ENCODE peak calls at places on chromosomes 3 and 15, in five cellular contexts. One of them, this sample, is unnamed.

GRCh38 chr15:42148808-42149492 is 7.5 kb downstream of the PLA2G4F start:
- DNase-seq in heart left ventricle: no peak
- DNase-seq in activated CD4-positive, alpha-beta T cell treated with anti-CD3 and anti-CD28 coated beads, Interleukin-2, amount 10 ng/mL, durations not matched to agents 7 days and 5 days: no peak
- DNase-seq in stromal cell of bone marrow: no peak
- DNase-seq in activated B cell treated with CpG ODN at 0.5 μM for 24 hours: no peak
- DNase-seq in this sample: no peak

GRCh38 chr3:27428446-27428845 is 55.7 kb downstream of the SLC4A7 start:
- DNase-seq in heart left ventricle: no peak
- DNase-seq in activated CD4-positive, alpha-beta T cell treated with anti-CD3 and anti-CD28 coated beads, Interleukin-2, amount 10 ng/mL, durations not matched to agents 7 days and 5 days: no peak
- DNase-seq in stromal cell of bone marrow: peak
- DNase-seq in activated B cell treated with CpG ODN at 0.5 μM for 24 hours: no peak
- DNase-seq in this sample: no peak

GRCh38 chr3:143445118-143445517 is 325.5 kb downstream of the CHST2 start:
- DNase-seq in heart left ventricle: no peak
- DNase-seq in activated CD4-positive, alpha-beta T cell treated with anti-CD3 and anti-CD28 coated beads, Interleukin-2, amount 10 ng/mL, durations not matched to agents 7 days and 5 days: no peak
- DNase-seq in stromal cell of bone marrow: no peak
- DNase-seq in activated B cell treated with CpG ODN at 0.5 μM for 24 hours: no peak
- DNase-seq in this sample: no peak

GRCh38 chr3:139572847-139573672 is 33.5 kb upstream of the RBP1 start:
- DNase-seq in heart left ventricle: no peak
- DNase-seq in activated CD4-positive, alpha-beta T cell treated with anti-CD3 and anti-CD28 coated beads, Interleukin-2, amount 10 ng/mL, durations not matched to agents 7 days and 5 days: no peak
- DNase-seq in stromal cell of bone marrow: no peak
- DNase-seq in activated B cell treated with CpG ODN at 0.5 μM for 24 hours: no peak
- DNase-seq in this sample: no peak

GRCh38 chr3:106119691-106120090 is 250.9 kb upstream of the CBLB start:
- DNase-seq in heart left ventricle: no peak
- DNase-seq in activated CD4-positive, alpha-beta T cell treated with anti-CD3 and anti-CD28 coated beads, Interleukin-2, amount 10 ng/mL, durations not matched to agents 7 days and 5 days: no peak
- DNase-seq in stromal cell of bone marrow: peak
- DNase-seq in activated B cell treated with CpG ODN at 0.5 μM for 24 hours: no peak
- DNase-seq in this sample: no peak

GRCh38 chr3:54731697-54732445 is 196.0 kb downstream of the LRTM1 start:
- DNase-seq in heart left ventricle: no peak
- DNase-seq in activated CD4-positive, alpha-beta T cell treated with anti-CD3 and anti-CD28 coated beads, Interleukin-2, amount 10 ng/mL, durations not matched to agents 7 days and 5 days: no peak
- DNase-seq in stromal cell of bone marrow: no peak
- DNase-seq in activated B cell treated with CpG ODN at 0.5 μM for 24 hours: no peak
- DNase-seq in this sample: no peak

GRCh38 chr15:29799859-29800258 is 22.4 kb downstream of the TJP1 start:
- DNase-seq in heart left ventricle: no peak
- DNase-seq in activated CD4-positive, alpha-beta T cell treated with anti-CD3 and anti-CD28 coated beads, Interleukin-2, amount 10 ng/mL, durations not matched to agents 7 days and 5 days: no peak
- DNase-seq in stromal cell of bone marrow: no peak
- DNase-seq in activated B cell treated with CpG ODN at 0.5 μM for 24 hours: no peak
- DNase-seq in this sample: no peak

GRCh38 chr3:149494022-149494758 is 19.7 kb downstream of the TM4SF4 start:
- DNase-seq in heart left ventricle: peak
- DNase-seq in activated CD4-positive, alpha-beta T cell treated with anti-CD3 and anti-CD28 coated beads, Interleukin-2, amount 10 ng/mL, durations not matched to agents 7 days and 5 days: peak
- DNase-seq in stromal cell of bone marrow: peak
- DNase-seq in activated B cell treated with CpG ODN at 0.5 μM for 24 hours: no peak
- DNase-seq in this sample: peak

GRCh38 chr15:59437777-59438574 is at the start of gene FAM81A:
- DNase-seq in heart left ventricle: peak
- DNase-seq in activated CD4-positive, alpha-beta T cell treated with anti-CD3 and anti-CD28 coated beads, Interleukin-2, amount 10 ng/mL, durations not matched to agents 7 days and 5 days: peak
- DNase-seq in stromal cell of bone marrow: peak
- DNase-seq in activated B cell treated with CpG ODN at 0.5 μM for 24 hours: peak
- DNase-seq in this sample: peak

GRCh38 chr15:90234519-90234988 is 545 bp downstream of the GDPGP1 start:
- DNase-seq in heart left ventricle: no peak
- DNase-seq in activated CD4-positive, alpha-beta T cell treated with anti-CD3 and anti-CD28 coated beads, Interleukin-2, amount 10 ng/mL, durations not matched to agents 7 days and 5 days: no peak
- DNase-seq in stromal cell of bone marrow: no peak
- DNase-seq in activated B cell treated with CpG ODN at 0.5 μM for 24 hours: no peak
- DNase-seq in this sample: no peak

GRCh38 chr3:149968216-149968615 is 2.5 kb downstream of the PFN2 start:
- DNase-seq in heart left ventricle: no peak
- DNase-seq in activated CD4-positive, alpha-beta T cell treated with anti-CD3 and anti-CD28 coated beads, Interleukin-2, amount 10 ng/mL, durations not matched to agents 7 days and 5 days: no peak
- DNase-seq in stromal cell of bone marrow: no peak
- DNase-seq in activated B cell treated with CpG ODN at 0.5 μM for 24 hours: no peak
- DNase-seq in this sample: no peak

GRCh38 chr3:188840290-188840689 is 331.5 kb upstream of the TPRG1 start:
- DNase-seq in heart left ventricle: no peak
- DNase-seq in activated CD4-positive, alpha-beta T cell treated with anti-CD3 and anti-CD28 coated beads, Interleukin-2, amount 10 ng/mL, durations not matched to agents 7 days and 5 days: no peak
- DNase-seq in stromal cell of bone marrow: no peak
- DNase-seq in activated B cell treated with CpG ODN at 0.5 μM for 24 hours: no peak
- DNase-seq in this sample: no peak

GRCh38 chr3:9867106-9867505 is 12.9 kb downstream of the CIDEC start:
- DNase-seq in heart left ventricle: no peak
- DNase-seq in activated CD4-positive, alpha-beta T cell treated with anti-CD3 and anti-CD28 coated beads, Interleukin-2, amount 10 ng/mL, durations not matched to agents 7 days and 5 days: no peak
- DNase-seq in stromal cell of bone marrow: no peak
- DNase-seq in activated B cell treated with CpG ODN at 0.5 μM for 24 hours: no peak
- DNase-seq in this sample: no peak

GRCh38 chr3:24657870-24658535 is 163.4 kb upstream of the THRB start:
- DNase-seq in heart left ventricle: no peak
- DNase-seq in activated CD4-positive, alpha-beta T cell treated with anti-CD3 and anti-CD28 coated beads, Interleukin-2, amount 10 ng/mL, durations not matched to agents 7 days and 5 days: no peak
- DNase-seq in stromal cell of bone marrow: no peak
- DNase-seq in activated B cell treated with CpG ODN at 0.5 μM for 24 hours: no peak
- DNase-seq in this sample: no peak